ENCODE peak calls at places on chromosomes 3 and 15, in five cellular contexts. K, H, O, B and N are unnamed samples.

GRCh38 chr15:69908518-69909420 is 188.9 kb downstream of the TLE3 start:
- DNase-seq in B (no peak), O (no peak), K (no peak), H (no peak), N (no peak)

GRCh38 chr3:190359813-190360212 is 28.1 kb upstream of the CLDN16 start:
- DNase-seq in K (no peak), B (no peak), H (no peak), O (no peak), N (no peak)

GRCh38 chr3:194158942-194159439 is 23.0 kb downstream of the HES1 start:
- DNase-seq in B (no peak), H (no peak), O (no peak), K (no peak), N (no peak)

GRCh38 chr3:149535395-149535685 is 60.8 kb downstream of the TM4SF4 start:
- DNase-seq in H (no peak), K (no peak), B (no peak), O (no peak), N (no peak)

GRCh38 chr3:181752202-181752671 is 40.5 kb downstream of the SOX2 start:
- DNase-seq in H (no peak), B (no peak), K (no peak), O (no peak), N (peak; percentile 95)

GRCh38 chr15:68829068-68829467 is 8.4 kb upstream of the ANP32A start:
- DNase-seq in H (no peak), O (no peak), K (peak; percentile 43), B (no peak), N (peak; percentile 87)

GRCh38 chr3:62665627-62666433 is 209.4 kb downstream of the CADPS start:
- DNase-seq in K (peak; percentile 59), H (peak; percentile 43), O (peak; percentile 10), B (peak; percentile 26), N (peak; percentile 65)

GRCh38 chr3:123061856-123062255 is 5.0 kb upstream of the PDIA5 start:
- DNase-seq in H (no peak), K (no peak), B (no peak), O (no peak), N (no peak)

GRCh38 chr3:155321418-155321817 is 27.9 kb upstream of the STRIT1 start:
- DNase-seq in H (peak; percentile 50), O (no peak), K (no peak), B (no peak), N (no peak)

GRCh38 chr3:46709721-46710120 is 7.9 kb downstream of the PRSS50 start:
- DNase-seq in B (no peak), H (no peak), O (no peak), K (no peak), N (no peak)

GRCh38 chr3:193732391-193732790 is 139.4 kb downstream of the OPA1 start:
- DNase-seq in H (peak; percentile 68), K (peak; percentile 83), O (no peak), B (no peak), N (no peak)

GRCh38 chr15:29686445-29687203 is 135.6 kb downstream of the TJP1 start:
- DNase-seq in B (no peak), H (no peak), K (no peak), O (no peak), N (no peak)

GRCh38 chr3:13098192-13098591 is 25.0 kb upstream of the IQSEC1 start:
- DNase-seq in K (no peak), H (no peak), O (no peak), B (no peak), N (no peak)

GRCh38 chr3:187648177-187648576 is 22.0 kb downstream of the SST start:
- DNase-seq in O (no peak), K (no peak), H (no peak), B (no peak), N (peak; percentile 5)

GRCh38 chr3:58564456-58565160 is 12.6 kb downstream of the FAM107A start:
- DNase-seq in B (no peak), K (peak; percentile 41), O (no peak), H (peak; percentile 77), N (no peak)

GRCh38 chr15:45660231-45660979 is 25.6 kb downstream of the SQOR start:
- DNase-seq in O (no peak), K (no peak), H (peak; percentile 79), B (no peak), N (no peak)

GRCh38 chr3:41417574-41417973 is 218.3 kb downstream of the CTNNB1 start:
- DNase-seq in B (no peak), O (no peak), K (no peak), H (no peak), N (no peak)

GRCh38 chr15:34188711-34189110 is 21.2 kb downstream of the KATNBL1 start:
- DNase-seq in K (no peak), H (no peak), B (no peak), O (no peak), N (no peak)

GRCh38 chr3:64730651-64731050 is 42.9 kb upstream of the ADAMTS9 start:
- DNase-seq in H (no peak), B (no peak), O (no peak), K (no peak), N (no peak)

GRCh38 chr15:94232107-94232506 is 746 bp downstream of the MCTP2 start:
- DNase-seq in K (no peak), H (no peak), O (no peak), B (no peak), N (no peak)

GRCh38 chr3:37904614-37905047 is 43.0 kb downstream of the CTDSPL start:
- DNase-seq in B (no peak), O (no peak), H (peak; percentile 53), K (peak; percentile 19), N (no peak)

GRCh38 chr3:158775801-158776399 is 26.0 kb upstream of the MFSD1 start:
- DNase-seq in H (no peak), K (no peak), B (no peak), O (no peak), N (no peak)